ENCODE peak calls at places on chromosomes 13 and 19, in seven cellular contexts. T is OCI-LY7, O is endothelial cell of umbilical vein, L is mesenchymal stem cell, W is hepatocyte, I is neural progenitor cell, U is IMR-90. V is an unnamed sample. For H3K9me3, the result is how much of the 10 kb centered on the place peaks cover.

GRCh38 chr19:49570138-49570856 is 10.1 kb downstream of the NOSIP start:
- DNase-seq in I (peak), O (peak), U (peak), L (peak), T (peak), W (peak), V (peak)

GRCh38 chr13:90205081-90205480 is 1142.4 kb upstream of the MIR17HG start:
- DNase-seq in T (no peak), O (no peak), I (no peak), U (no peak), L (no peak), W (no peak), V (no peak)

GRCh38 chr19:40862785-40863184 is 12.5 kb upstream of the CYP2A6 start:
- DNase-seq in O (no peak), L (peak), U (no peak), W (peak), T (no peak), I (no peak), V (peak)

GRCh38 chr13:107865643-107866006 is 349.7 kb downstream of the LIG4 start:
- DNase-seq in O (no peak), L (peak), U (peak), I (no peak), W (no peak), T (no peak), V (peak)

GRCh38 chr13:98584668-98585397 is 7.9 kb upstream of the STK24 start:
- DNase-seq in L (no peak), I (no peak), U (no peak), O (no peak), T (no peak), W (no peak), V (no peak)

GRCh38 chr19:17333611-17334413 is 843 bp downstream of the ANO8 start:
- DNase-seq in O (no peak), U (peak), W (peak), L (peak), I (peak), T (peak), V (peak)

GRCh38 chr19:604355-604754 is 14.7 kb downstream of the HCN2 start:
- DNase-seq in T (peak), L (no peak), O (no peak), U (no peak), I (no peak), W (no peak), V (no peak)

GRCh38 chr13:20489185-20489820 is 36.4 kb downstream of the CRYL1 start:
- DNase-seq in I (no peak), W (no peak), O (no peak), L (peak), T (peak), U (peak), V (peak)

GRCh38 chr19:46616631-46617322 is 8.1 kb downstream of the PTGIR start:
- DNase-seq in I (peak), U (peak), T (peak), W (peak), O (peak), L (peak), V (peak)

GRCh38 chr19:55146078-55146647 is 2.8 kb downstream of the TNNT1 start:
- DNase-seq in L (peak), I (peak), T (peak), O (no peak), W (no peak), U (no peak), V (no peak)

GRCh38 chr19:58559275-58560006 is 1.0 kb upstream of the UBE2M start:
- DNase-seq in T (peak), I (peak), W (peak), L (peak), O (peak), U (peak), V (peak)

GRCh38 chr19:17309962-17310461 is 649 bp downstream of the DDA1 start:
- DNase-seq in T (no peak), I (no peak), W (no peak), L (no peak), O (no peak), U (no peak), V (no peak)

GRCh38 chr19:55255618-55256423 is 3.0 kb downstream of the PPP6R1 start:
- DNase-seq in L (peak), T (peak), I (no peak), U (peak), W (no peak), O (no peak), V (no peak)

GRCh38 chr19:14718522-14719113 is 28.8 kb downstream of the ZNF333 start:
- DNase-seq in U (no peak), O (no peak), L (peak), T (no peak), I (no peak), W (no peak), V (peak)
- H3K9me3 ChIP-seq in U (half or more), O (under half), L (half or more), T (under half), I (under half), W (under half), V (under half)

DNA sequence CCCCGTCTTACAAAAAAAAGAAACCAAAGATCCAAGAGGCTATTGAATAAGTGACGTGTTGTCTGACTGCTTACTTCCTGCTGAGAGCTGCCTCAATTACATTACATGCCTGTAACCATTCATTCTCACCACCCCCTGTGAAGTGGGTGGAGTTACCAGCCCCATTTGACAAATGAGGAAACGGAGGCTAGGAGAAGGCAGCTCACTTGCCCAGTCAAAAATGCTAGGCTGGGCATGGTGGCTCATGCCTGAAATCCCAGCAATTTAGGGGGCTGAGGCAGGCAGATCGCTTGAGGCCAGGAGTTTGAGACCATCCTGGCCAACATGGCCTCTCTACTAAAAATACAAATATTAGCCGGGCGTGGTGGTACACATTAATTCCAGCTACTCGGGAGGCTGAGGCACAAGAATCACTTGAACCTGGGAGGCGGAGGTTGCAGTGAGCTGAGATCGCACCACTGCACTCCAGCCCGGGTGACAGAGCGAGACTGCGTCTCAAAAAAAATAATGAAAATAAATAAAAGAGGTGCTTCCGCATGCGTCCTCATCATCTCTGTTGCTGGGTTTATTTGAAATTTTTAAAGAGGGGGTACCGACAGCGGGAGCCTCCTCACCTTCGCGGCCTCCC is 499 bp downstream of the LSM7 start:
- DNase-seq in U (peak), W (peak), O (peak), L (peak), I (peak), T (peak), V (peak)
- H2AFZ ChIP-seq in U (peak), W (peak), O (peak), L (no peak), I (no peak), T (no peak), V (peak)

GRCh38 chr19:53576941-53577653 is 39.2 kb downstream of the ZNF331 start:
- DNase-seq in W (no peak), L (no peak), O (no peak), U (no peak), I (no peak), T (no peak), V (no peak)
- H3K9me3 ChIP-seq in W (under half), L (half or more), O (under half), U (half or more), I (under half), T (under half), V (under half)

GRCh38 chr19:23273594-23274412 is 23.6 kb upstream of the ZNF724 start:
- DNase-seq in L (peak), U (peak), T (peak), I (peak), O (peak), W (peak), V (peak)
- H2AFZ ChIP-seq in L (peak), U (peak), T (peak), I (peak), O (peak), W (peak), V (peak)

GRCh38 chr19:52474351-52475127 is 21.2 kb downstream of the ZNF578 start:
- DNase-seq in U (no peak), T (no peak), O (no peak), L (no peak), W (no peak), I (no peak), V (no peak)

GRCh38 chr19:52473655-52474350 is 20.4 kb downstream of the ZNF578 start:
- DNase-seq in O (no peak), W (no peak), L (no peak), U (no peak), T (peak), I (no peak), V (no peak)
- H3K9me3 ChIP-seq in O (under half), W (under half), L (half or more), U (half or more), T (under half), I (half or more), V (under half)

GRCh38 chr19:36258028-36258875 is 43.3 kb downstream of the ZNF146 start:
- DNase-seq in T (no peak), O (no peak), U (no peak), L (no peak), W (no peak), I (no peak), V (no peak)

GRCh38 chr19:36256064-36256463 is 41.2 kb downstream of the ZNF146 start:
- DNase-seq in L (no peak), O (no peak), T (no peak), W (no peak), I (no peak), U (no peak), V (no peak)

GRCh38 chr19:36255316-36255715 is 40.4 kb downstream of the ZNF146 start:
- DNase-seq in I (no peak), W (no peak), U (no peak), O (no peak), T (no peak), L (no peak), V (no peak)

GRCh38 chr19:36257512-36257876 is 42.6 kb downstream of the ZNF146 start:
- DNase-seq in U (no peak), L (no peak), W (no peak), I (no peak), T (no peak), O (peak), V (no peak)

DNA sequence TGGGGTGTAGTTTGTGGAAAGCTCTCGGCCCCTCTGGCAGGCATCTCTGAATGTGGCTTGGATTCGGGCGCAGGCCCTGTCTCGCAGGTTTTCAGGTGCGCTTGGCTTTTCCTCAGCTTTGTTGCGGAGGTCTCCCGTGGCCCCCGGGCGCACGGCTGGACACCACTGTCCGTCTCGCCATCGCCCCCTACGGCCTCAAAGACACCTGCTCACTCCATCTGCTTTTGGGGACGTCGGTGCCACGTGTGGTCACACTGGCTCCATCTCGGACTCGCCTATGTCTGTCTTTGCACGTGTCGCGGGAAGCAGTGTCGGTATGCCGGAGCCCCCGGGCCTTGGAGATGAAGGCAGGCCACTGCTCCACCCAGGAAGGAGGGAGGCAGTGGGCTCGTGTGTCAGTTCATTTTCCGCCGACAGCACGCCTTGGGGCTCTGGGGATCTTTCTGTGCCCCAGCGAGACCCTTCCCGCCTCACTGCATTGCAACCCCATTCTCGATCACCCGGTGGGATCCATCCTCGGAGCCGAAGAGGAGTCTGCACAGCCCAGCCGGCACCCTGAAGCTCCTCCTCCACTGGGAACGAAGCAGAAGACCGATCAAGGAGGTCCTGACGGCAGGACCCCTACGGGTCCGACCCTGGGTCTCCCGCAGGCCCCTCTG is 42.1 kb downstream of the ZNF146 start:
- DNase-seq in O (no peak), L (no peak), U (no peak), T (no peak), W (no peak), I (no peak), V (no peak)
- H2AFZ ChIP-seq in O (peak), L (peak), U (peak), T (no peak), W (no peak), I (no peak), V (no peak)

GRCh38 chr19:34677386-34678084 is at the start of gene ZNF302:
- DNase-seq in T (peak), U (peak), I (peak), L (peak), O (peak), W (peak), V (peak)
- H3K9me3 ChIP-seq in T (under half), U (under half), I (under half), L (under half), O (under half), W (under half), V (under half)

DNA sequence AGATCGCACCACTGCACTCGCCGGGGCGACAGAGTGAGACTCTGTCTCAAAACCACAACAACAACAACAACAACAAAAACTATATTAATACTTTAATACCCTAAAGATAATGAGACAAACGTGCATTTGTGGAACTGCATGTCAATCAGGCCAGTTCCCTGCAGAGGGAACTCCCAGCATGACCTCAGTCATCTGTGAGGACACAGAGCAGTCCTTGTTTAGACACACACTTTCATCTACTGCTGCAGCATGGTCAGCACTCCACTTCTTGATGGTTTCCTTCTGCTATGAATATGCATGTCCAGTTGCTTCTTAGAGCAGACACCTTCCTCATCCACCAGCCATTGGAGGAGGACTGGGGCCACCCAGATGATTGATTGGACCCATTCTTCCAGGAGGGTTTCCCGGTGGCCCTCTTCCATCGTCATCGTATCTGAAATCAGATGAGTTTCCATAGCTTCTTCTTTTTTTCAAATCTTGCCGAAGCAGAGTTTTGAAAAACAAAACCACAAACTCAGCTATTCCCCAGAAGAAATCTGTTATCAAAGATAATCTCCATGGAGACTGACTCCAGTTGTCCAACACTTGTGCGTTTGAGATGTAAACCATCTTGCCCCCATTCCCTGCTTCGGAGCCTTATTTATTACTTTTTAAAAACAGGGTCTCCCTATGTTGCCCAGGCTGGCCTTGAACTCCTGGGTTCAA is 26.5 kb downstream of the ZNF607 start:
- DNase-seq in L (no peak), W (no peak), T (no peak), O (no peak), I (no peak), U (no peak), V (no peak)
- H2AFZ ChIP-seq in L (no peak), W (no peak), T (no peak), O (no peak), I (no peak), U (peak), V (no peak)